ENCODE peak calls at places on chromosomes 2 and 18, in five cellular contexts. One of them, this sample, is unnamed.

GRCh38 chr2:98543214-98543613 is 65.1 kb downstream of the COA5 start:
- DNase-seq in HepG2: no peak
- DNase-seq in H1: no peak
- DNase-seq in GM12878: no peak
- DNase-seq in NT2/D1: no peak
- DNase-seq in this sample: no peak

GRCh38 chr2:102592601-102593000 is 26.8 kb upstream of the SLC9A2 start:
- DNase-seq in HepG2: no peak
- DNase-seq in H1: peak
- DNase-seq in GM12878: no peak
- DNase-seq in NT2/D1: no peak
- DNase-seq in this sample: peak

GRCh38 chr2:226995625-226996041 is 159.8 kb downstream of the RHBDD1 start:
- DNase-seq in HepG2: no peak
- DNase-seq in H1: no peak
- DNase-seq in GM12878: no peak
- DNase-seq in NT2/D1: no peak
- DNase-seq in this sample: no peak

GRCh38 chr2:167715932-167716331 is 531.5 kb downstream of the STK39 start:
- DNase-seq in HepG2: no peak
- DNase-seq in H1: no peak
- DNase-seq in GM12878: no peak
- DNase-seq in NT2/D1: no peak
- DNase-seq in this sample: no peak

GRCh38 chr2:102138331-102138730 is 4.2 kb upstream of the IL1R1 start:
- DNase-seq in HepG2: no peak
- DNase-seq in H1: no peak
- DNase-seq in GM12878: no peak
- DNase-seq in NT2/D1: no peak
- DNase-seq in this sample: no peak

GRCh38 chr18:10519366-10519765 is 6.5 kb upstream of the NAPG start:
- DNase-seq in HepG2: no peak
- DNase-seq in H1: no peak
- DNase-seq in GM12878: no peak
- DNase-seq in NT2/D1: no peak
- DNase-seq in this sample: no peak

GRCh38 chr18:13889661-13890060 is 25.7 kb downstream of the MC2R start:
- DNase-seq in HepG2: peak
- DNase-seq in H1: no peak
- DNase-seq in GM12878: no peak
- DNase-seq in NT2/D1: no peak
- DNase-seq in this sample: no peak

GRCh38 chr2:118056165-118056534 is 32.1 kb upstream of the INSIG2 start:
- DNase-seq in HepG2: no peak
- DNase-seq in H1: no peak
- DNase-seq in GM12878: peak
- DNase-seq in NT2/D1: no peak
- DNase-seq in this sample: no peak

GRCh38 chr2:219631925-219632757 is 4.7 kb downstream of the SLC4A3 start:
- DNase-seq in HepG2: no peak
- DNase-seq in H1: no peak
- DNase-seq in GM12878: no peak
- DNase-seq in NT2/D1: no peak
- DNase-seq in this sample: no peak

GRCh38 chr2:47539228-47539627 is 136.3 kb downstream of the MSH2 start:
- DNase-seq in HepG2: no peak
- DNase-seq in H1: no peak
- DNase-seq in GM12878: no peak
- DNase-seq in NT2/D1: no peak
- DNase-seq in this sample: no peak

GRCh38 chr2:139394801-139395200 is 614.6 kb upstream of the NXPH2 start:
- DNase-seq in HepG2: no peak
- DNase-seq in H1: no peak
- DNase-seq in GM12878: no peak
- DNase-seq in NT2/D1: no peak
- DNase-seq in this sample: no peak

GRCh38 chr2:241991236-241991635 is 121.7 kb downstream of the RTP5 start:
- DNase-seq in HepG2: no peak
- DNase-seq in H1: no peak
- DNase-seq in GM12878: no peak
- DNase-seq in NT2/D1: no peak
- DNase-seq in this sample: no peak

GRCh38 chr2:96945011-96945410 is 41.4 kb downstream of the FAM178B start:
- DNase-seq in HepG2: no peak
- DNase-seq in H1: no peak
- DNase-seq in GM12878: no peak
- DNase-seq in NT2/D1: no peak
- DNase-seq in this sample: no peak

GRCh38 chr2:176139621-176140020 is 10.1 kb downstream of the HOXD8 start:
- DNase-seq in HepG2: no peak
- DNase-seq in H1: no peak
- DNase-seq in GM12878: no peak
- DNase-seq in NT2/D1: no peak
- DNase-seq in this sample: no peak

GRCh38 chr18:78021196-78021595 is 771.5 kb downstream of the GALR1 start:
- DNase-seq in HepG2: no peak
- DNase-seq in H1: no peak
- DNase-seq in GM12878: no peak
- DNase-seq in NT2/D1: no peak
- DNase-seq in this sample: no peak

GRCh38 chr18:40017026-40017425 is 1938.0 kb upstream of the PIK3C3 start:
- DNase-seq in HepG2: no peak
- DNase-seq in H1: no peak
- DNase-seq in GM12878: no peak
- DNase-seq in NT2/D1: no peak
- DNase-seq in this sample: no peak

GRCh38 chr2:108194409-108195132 is 45.2 kb upstream of the SULT1C3 start:
- DNase-seq in HepG2: no peak
- DNase-seq in H1: no peak
- DNase-seq in GM12878: no peak
- DNase-seq in NT2/D1: no peak
- DNase-seq in this sample: no peak

GRCh38 chr2:174338626-174339570 is 4.1 kb downstream of the SP9 start:
- DNase-seq in HepG2: no peak
- DNase-seq in H1: no peak
- DNase-seq in GM12878: no peak
- DNase-seq in NT2/D1: no peak
- DNase-seq in this sample: no peak

GRCh38 chr18:3103576-3103975 is 90.6 kb upstream of the LPIN2 start:
- DNase-seq in HepG2: no peak
- DNase-seq in H1: no peak
- DNase-seq in GM12878: no peak
- DNase-seq in NT2/D1: no peak
- DNase-seq in this sample: no peak

GRCh38 chr2:138112536-138112935 is 148.3 kb downstream of the HNMT start:
- DNase-seq in HepG2: no peak
- DNase-seq in H1: no peak
- DNase-seq in GM12878: no peak
- DNase-seq in NT2/D1: no peak
- DNase-seq in this sample: no peak

GRCh38 chr18:76459687-76460350 is 35.2 kb downstream of the ZNF516 start:
- DNase-seq in HepG2: no peak
- DNase-seq in H1: no peak
- DNase-seq in GM12878: no peak
- DNase-seq in NT2/D1: no peak
- DNase-seq in this sample: no peak

GRCh38 chr2:38284971-38285370 is 92.1 kb downstream of the ATL2 start:
- DNase-seq in HepG2: no peak
- DNase-seq in H1: no peak
- DNase-seq in GM12878: no peak
- DNase-seq in NT2/D1: no peak
- DNase-seq in this sample: no peak

GRCh38 chr2:237915576-237915975 is 51.2 kb upstream of the UBE2F start:
- DNase-seq in HepG2: no peak
- DNase-seq in H1: no peak
- DNase-seq in GM12878: no peak
- DNase-seq in NT2/D1: no peak
- DNase-seq in this sample: no peak

GRCh38 chr2:10392100-10392499 is 56.0 kb downstream of the ODC1 start:
- DNase-seq in HepG2: no peak
- DNase-seq in H1: no peak
- DNase-seq in GM12878: no peak
- DNase-seq in NT2/D1: no peak
- DNase-seq in this sample: no peak

GRCh38 chr2:149098722-149099121 is 60.2 kb downstream of the LYPD6B start:
- DNase-seq in HepG2: no peak
- DNase-seq in H1: no peak
- DNase-seq in GM12878: no peak
- DNase-seq in NT2/D1: no peak
- DNase-seq in this sample: no peak

GRCh38 chr2:55918856-55919255 is 4.7 kb downstream of the EFEMP1 start:
- DNase-seq in HepG2: no peak
- DNase-seq in H1: no peak
- DNase-seq in GM12878: no peak
- DNase-seq in NT2/D1: no peak
- DNase-seq in this sample: no peak

GRCh38 chr2:168490916-168491605 is 35.0 kb downstream of the CERS6 start:
- DNase-seq in HepG2: no peak
- DNase-seq in H1: no peak
- DNase-seq in GM12878: no peak
- DNase-seq in NT2/D1: no peak
- DNase-seq in this sample: no peak

GRCh38 chr2:231928481-231928880 is 2.3 kb upstream of the NPPC start:
- DNase-seq in HepG2: peak
- DNase-seq in H1: peak
- DNase-seq in GM12878: no peak
- DNase-seq in NT2/D1: no peak
- DNase-seq in this sample: peak

GRCh38 chr2:65081232-65081685 is 25.0 kb downstream of the CEP68 start:
- DNase-seq in HepG2: no peak
- DNase-seq in H1: no peak
- DNase-seq in GM12878: no peak
- DNase-seq in NT2/D1: no peak
- DNase-seq in this sample: no peak

GRCh38 chr2:150526827-150527226 is 39.4 kb upstream of the RND3 start:
- DNase-seq in HepG2: peak
- DNase-seq in H1: no peak
- DNase-seq in GM12878: no peak
- DNase-seq in NT2/D1: no peak
- DNase-seq in this sample: no peak

GRCh38 chr2:113180131-113180946 is 6.6 kb downstream of the PSD4 start:
- DNase-seq in HepG2: peak
- DNase-seq in H1: no peak
- DNase-seq in GM12878: no peak
- DNase-seq in NT2/D1: no peak
- DNase-seq in this sample: no peak

GRCh38 chr2:238106698-238107524 is 6.8 kb downstream of the ESPNL start:
- DNase-seq in HepG2: peak
- DNase-seq in H1: peak
- DNase-seq in GM12878: no peak
- DNase-seq in NT2/D1: no peak
- DNase-seq in this sample: peak

GRCh38 chr2:150063432-150063889 is 424.0 kb downstream of the RND3 start:
- DNase-seq in HepG2: no peak
- DNase-seq in H1: no peak
- DNase-seq in GM12878: no peak
- DNase-seq in NT2/D1: no peak
- DNase-seq in this sample: no peak

GRCh38 chr2:9165625-9166024 is 41.0 kb upstream of the ASAP2 start:
- DNase-seq in HepG2: peak
- DNase-seq in H1: no peak
- DNase-seq in GM12878: no peak
- DNase-seq in NT2/D1: no peak
- DNase-seq in this sample: no peak
- TF ChIP-seq SUZ12 in HepG2: no peak
- TF ChIP-seq SUZ12 in H1: no peak
- TF ChIP-seq SUZ12 in GM12878: no peak
- TF ChIP-seq SUZ12 in NT2/D1: no peak
- TF ChIP-seq SUZ12 in this sample: no peak

DNA sequence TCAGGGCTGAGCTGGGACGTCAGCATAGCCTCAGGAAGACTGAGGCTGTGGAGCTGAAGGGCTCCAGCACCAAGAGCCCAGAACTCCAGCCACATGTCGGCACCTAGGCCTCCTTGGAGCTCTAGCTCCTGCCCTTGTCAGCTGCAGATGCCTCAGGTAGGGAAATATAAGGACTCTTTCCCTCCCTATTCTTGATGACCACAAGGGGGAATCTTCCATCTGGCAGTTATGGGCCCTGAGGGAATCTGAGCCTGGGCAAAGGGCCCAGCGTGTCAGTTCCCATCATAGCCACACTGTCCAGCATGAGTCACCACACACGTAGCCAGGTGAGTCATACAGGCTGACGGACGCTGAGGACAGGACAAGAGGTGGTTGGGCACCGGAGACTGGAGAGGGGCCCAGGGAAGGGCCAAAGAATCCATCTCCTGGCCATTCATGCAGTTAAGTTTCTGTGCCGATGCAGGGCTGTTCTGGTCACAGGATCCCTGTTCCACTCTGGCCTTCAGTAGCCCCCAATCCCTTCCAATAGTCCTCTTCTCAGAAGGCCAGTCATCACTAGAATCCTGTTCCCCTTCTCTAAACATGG is 1.8 kb downstream of the MPV17 start:
- DNase-seq in HepG2: peak
- DNase-seq in H1: no peak
- DNase-seq in GM12878: no peak
- DNase-seq in NT2/D1: no peak
- DNase-seq in this sample: peak
- TF ChIP-seq SUZ12 in HepG2: no peak
- TF ChIP-seq SUZ12 in H1: no peak
- TF ChIP-seq SUZ12 in GM12878: no peak
- TF ChIP-seq SUZ12 in NT2/D1: no peak
- TF ChIP-seq SUZ12 in this sample: no peak

DNA sequence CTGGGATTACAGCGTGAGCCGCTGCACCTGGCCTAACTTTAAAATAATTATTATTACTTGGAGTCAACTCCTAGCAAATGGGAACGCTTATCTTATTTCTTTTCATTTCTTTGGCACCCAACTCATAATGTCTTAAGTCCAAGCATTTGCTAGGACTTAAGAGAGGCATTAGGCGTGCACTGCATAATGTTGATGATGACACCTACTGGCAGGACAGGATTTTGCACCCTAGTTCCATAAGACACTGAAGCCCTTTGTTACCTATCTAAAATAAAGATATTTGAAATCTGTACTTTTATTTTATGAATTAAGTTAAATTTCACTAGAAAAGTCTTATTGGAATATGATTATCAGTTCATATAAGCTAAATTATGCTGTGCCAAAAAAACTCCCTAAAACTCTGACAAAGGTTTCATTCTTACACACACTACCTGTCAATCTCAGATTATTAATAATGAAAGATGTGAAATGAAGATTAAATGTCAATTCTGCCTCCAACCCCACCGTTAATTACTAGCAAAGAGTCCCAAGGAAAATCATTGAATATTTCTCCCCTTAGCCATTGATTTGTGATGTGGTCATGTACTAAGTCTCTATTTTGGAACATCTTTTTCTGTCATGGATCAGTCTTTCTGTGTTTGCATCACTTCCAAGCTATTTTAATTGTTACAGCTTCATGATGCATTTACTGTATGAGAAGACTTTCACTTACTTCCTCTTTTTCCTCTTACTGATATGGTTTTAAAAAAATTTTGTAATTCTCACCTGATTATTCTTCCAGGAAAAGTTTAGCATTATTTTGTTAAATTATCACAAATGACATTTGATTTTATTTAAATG is 12.7 kb upstream of the CDH2 start:
- DNase-seq in HepG2: peak
- DNase-seq in H1: peak
- DNase-seq in GM12878: peak
- DNase-seq in NT2/D1: no peak
- DNase-seq in this sample: peak
- TF ChIP-seq SUZ12 in HepG2: no peak
- TF ChIP-seq SUZ12 in H1: no peak
- TF ChIP-seq SUZ12 in GM12878: no peak
- TF ChIP-seq SUZ12 in NT2/D1: no peak
- TF ChIP-seq SUZ12 in this sample: no peak

GRCh38 chr2:120379916-120380893 is 34.3 kb downstream of the INHBB start:
- DNase-seq in HepG2: no peak
- DNase-seq in H1: no peak
- DNase-seq in GM12878: no peak
- DNase-seq in NT2/D1: no peak
- DNase-seq in this sample: no peak
- TF ChIP-seq SUZ12 in HepG2: no peak
- TF ChIP-seq SUZ12 in H1: peak
- TF ChIP-seq SUZ12 in GM12878: no peak
- TF ChIP-seq SUZ12 in NT2/D1: no peak
- TF ChIP-seq SUZ12 in this sample: no peak